ENCODE peak calls at places on chromosomes 4 and X, in six cellular contexts. T is NB4, O is HFF-Myc, P is HCT116, W is breast epithelium, B is foreskin fibroblast. V is an unnamed sample.

GRCh38 chr4:89307446-89308160 is at the start of gene GPRIN3:
- DNase-seq in T (no peak), W (no peak), P (no peak), B (no peak), O (no peak), V (no peak)

GRCh38 chrX:51837926-51838325 is 55.5 kb upstream of the MAGED1 start:
- DNase-seq in W (peak), P (no peak), B (peak), O (peak), T (no peak), V (peak)

GRCh38 chr4:32140636-32141035 is 1420.5 kb downstream of the PCDH7 start:
- DNase-seq in B (peak), P (no peak), T (peak), W (no peak), O (no peak), V (peak)

GRCh38 chr4:38663021-38663800 is 788 bp upstream of the KLF3 start:
- DNase-seq in W (no peak), B (no peak), P (no peak), O (no peak), T (peak), V (peak)

GRCh38 chr4:41963105-41963504 is 18.5 kb upstream of the DCAF4L1 start:
- DNase-seq in O (no peak), W (no peak), P (peak), T (peak), B (peak), V (no peak)

GRCh38 chr4:38768968-38769394 is 13.8 kb downstream of the TLR10 start:
- DNase-seq in P (no peak), B (no peak), O (no peak), W (no peak), T (no peak), V (no peak)

GRCh38 chr4:38562751-38563198 is 101.2 kb upstream of the KLF3 start:
- DNase-seq in B (no peak), P (no peak), T (peak), O (no peak), W (no peak), V (no peak)

GRCh38 chr4:161881370-161881769 is 282.4 kb downstream of the FSTL5 start:
- DNase-seq in T (no peak), B (no peak), P (no peak), O (no peak), W (no peak), V (no peak)

GRCh38 chr4:54233697-54234496 is 4.8 kb downstream of the PDGFRA start:
- DNase-seq in W (peak), O (peak), P (peak), T (peak), B (peak), V (no peak)

GRCh38 chr4:54234497-54235205 is 5.6 kb downstream of the PDGFRA start:
- DNase-seq in W (no peak), T (no peak), P (no peak), O (no peak), B (no peak), V (no peak)

GRCh38 chr4:54232151-54232688 is 3.1 kb downstream of the PDGFRA start:
- DNase-seq in W (peak), B (no peak), O (no peak), T (no peak), P (no peak), V (no peak)

GRCh38 chr4:54231419-54232150 is 2.5 kb downstream of the PDGFRA start:
- DNase-seq in P (no peak), T (no peak), B (peak), W (peak), O (no peak), V (no peak)

DNA sequence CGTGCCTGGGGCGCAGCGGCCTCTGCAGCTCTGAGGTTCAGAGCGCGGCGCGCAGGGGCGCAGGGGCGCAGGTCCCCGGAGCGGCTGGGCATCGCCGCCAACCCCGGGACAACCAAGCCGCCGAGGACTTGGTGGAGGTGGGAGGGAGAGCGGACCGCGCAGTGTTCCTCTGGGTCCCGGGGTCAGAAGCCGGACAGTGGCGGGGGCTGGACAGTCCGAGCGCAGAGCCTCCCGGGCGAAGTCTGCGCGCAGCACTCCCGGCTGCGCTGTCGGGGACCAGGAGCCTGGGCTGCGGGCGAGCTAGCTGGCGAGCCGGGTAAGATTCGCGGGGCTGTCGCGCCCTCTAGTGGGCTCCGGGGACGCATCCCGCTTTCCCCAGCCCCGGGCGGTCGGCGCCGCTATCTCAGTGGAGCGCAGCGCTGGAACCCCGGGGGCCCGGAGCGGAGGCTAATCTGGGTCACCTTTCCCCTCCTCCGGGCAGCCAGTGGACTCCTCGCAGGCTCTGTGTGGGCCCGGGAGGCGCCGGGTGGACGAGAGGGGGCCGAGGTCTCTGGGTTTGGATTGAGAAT is 4.1 kb downstream of the PDGFRA start:
- DNase-seq in P (peak), B (peak), W (peak), T (peak), O (no peak), V (no peak)
- TF ChIP-seq CTCF in P (peak), B (peak), W (peak), T (peak), O (peak), V (peak)

GRCh38 chrX:141632124-141632523 is 42.6 kb downstream of the SPANXA2 start:
- DNase-seq in O (no peak), P (no peak), B (no peak), W (no peak), T (no peak), V (no peak)
- H3K4me3 ChIP-seq in O (no peak), P (no peak), B (no peak), W (no peak), T (no peak), V (no peak)

GRCh38 chrX:119948381-119948780 is 4.8 kb upstream of the NKAP start:
- DNase-seq in B (no peak), P (no peak), T (no peak), W (no peak), O (no peak), V (no peak)
- TF ChIP-seq CTCF in B (no peak), P (peak), T (no peak), W (no peak), O (no peak), V (no peak)

GRCh38 chr4:56050584-56050983 is 101.8 kb downstream of the CEP135 start:
- DNase-seq in W (no peak), O (no peak), P (no peak), B (no peak), T (peak), V (no peak)

GRCh38 chr4:56051049-56051709 is 102.4 kb downstream of the CEP135 start:
- DNase-seq in P (no peak), W (no peak), B (no peak), O (no peak), T (no peak), V (no peak)

GRCh38 chr4:56049428-56050212 is 100.9 kb downstream of the CEP135 start:
- DNase-seq in W (no peak), B (no peak), P (peak), T (peak), O (no peak), V (no peak)

GRCh38 chr4:56051710-56052075 is 102.9 kb downstream of the CEP135 start:
- DNase-seq in P (no peak), W (no peak), T (no peak), B (no peak), O (no peak), V (no peak)

GRCh38 chr4:56048621-56049427 is 100.1 kb downstream of the CEP135 start:
- DNase-seq in W (no peak), B (peak), O (no peak), T (peak), P (peak), V (peak)
- H3K4me3 ChIP-seq in W (peak), B (peak), O (peak), T (peak), P (peak), V (peak)

GRCh38 chr4:134024251-134024650 is 177.3 kb downstream of the PABPC4L start:
- DNase-seq in P (peak), B (no peak), W (no peak), T (peak), O (no peak), V (no peak)
- TF ChIP-seq CTCF in P (peak), B (peak), W (no peak), T (peak), O (peak), V (no peak)

GRCh38 chr4:159227378-159227777 is 124.5 kb downstream of the RAPGEF2 start:
- DNase-seq in P (no peak), B (no peak), O (no peak), W (no peak), T (no peak), V (no peak)

GRCh38 chr4:159224412-159224811 is 121.5 kb downstream of the RAPGEF2 start:
- DNase-seq in T (no peak), P (no peak), B (no peak), W (no peak), O (no peak), V (no peak)

GRCh38 chr4:159232465-159233106 is 129.7 kb downstream of the RAPGEF2 start:
- DNase-seq in O (no peak), W (no peak), B (no peak), T (no peak), P (no peak), V (no peak)

GRCh38 chr4:159227984-159228383 is 125.1 kb downstream of the RAPGEF2 start:
- DNase-seq in T (no peak), B (peak), W (peak), O (peak), P (peak), V (no peak)

DNA sequence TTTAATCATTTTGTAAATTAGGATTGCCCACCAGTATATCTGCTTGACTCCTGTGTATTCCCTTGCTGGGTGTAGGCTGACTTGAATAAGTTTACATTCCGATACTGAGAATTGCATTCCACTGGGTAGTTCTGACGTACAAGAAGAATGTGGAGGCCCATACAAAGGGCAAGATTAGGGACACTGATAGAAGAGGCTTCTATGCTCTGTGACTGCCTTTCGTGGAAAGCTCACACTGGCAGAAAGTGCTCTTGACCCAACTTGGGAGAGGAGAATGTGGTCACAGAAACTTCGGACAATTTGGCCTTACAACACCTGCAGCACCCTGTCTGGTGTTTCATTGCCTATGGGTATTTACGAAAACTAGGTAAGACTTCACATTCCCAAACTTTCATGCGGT is 126.3 kb downstream of the RAPGEF2 start:
- DNase-seq in W (no peak), B (peak), P (no peak), T (no peak), O (peak), V (no peak)
- H3K4me3 ChIP-seq in W (no peak), B (no peak), P (no peak), T (no peak), O (no peak), V (no peak)

GRCh38 chr4:83054928-83055327 is 19.9 kb downstream of the COPS4 start:
- DNase-seq in B (no peak), T (peak), P (peak), O (no peak), W (no peak), V (peak)
- TF ChIP-seq CTCF in B (peak), T (peak), P (peak), O (peak), W (peak), V (peak)

V was measured in AG09309.